ENCODE peak calls at places on chromosomes 4 and X, in nine cellular contexts. One of them, this sample, is unnamed.

GRCh38 chr4:27218013-27218412 is 357.4 kb downstream of the STIM2 start:
- DNase-seq in heart left ventricle: no peak
- DNase-seq in progenitor cell of endocrine pancreas: no peak
- DNase-seq in pancreas: no peak
- DNase-seq in GM13976: no peak
- DNase-seq in activated T-cell treated with anti-CD3 and anti-CD28 coated beads, Interleukin-2, amount 50 U/mL, for 48 hours: no peak
- DNase-seq in sigmoid colon: no peak
- DNase-seq in AG04450: no peak
- DNase-seq in ACHN: no peak
- DNase-seq in this sample: no peak

GRCh38 chrX:47595701-47596655 is 13.7 kb downstream of the TIMP1 start:
- DNase-seq in heart left ventricle: no peak
- DNase-seq in progenitor cell of endocrine pancreas: no peak
- DNase-seq in pancreas: no peak
- DNase-seq in GM13976: no peak
- DNase-seq in activated T-cell treated with anti-CD3 and anti-CD28 coated beads, Interleukin-2, amount 50 U/mL, for 48 hours: no peak
- DNase-seq in sigmoid colon: no peak
- DNase-seq in AG04450: peak; percentile 37
- DNase-seq in ACHN: no peak
- DNase-seq in this sample: peak; percentile 6

GRCh38 chr4:55849724-55850123 is 3.7 kb upstream of the EXOC1 start:
- DNase-seq in heart left ventricle: no peak
- DNase-seq in progenitor cell of endocrine pancreas: no peak
- DNase-seq in pancreas: no peak
- DNase-seq in GM13976: no peak
- DNase-seq in activated T-cell treated with anti-CD3 and anti-CD28 coated beads, Interleukin-2, amount 50 U/mL, for 48 hours: no peak
- DNase-seq in sigmoid colon: no peak
- DNase-seq in AG04450: no peak
- DNase-seq in ACHN: no peak
- DNase-seq in this sample: no peak

GRCh38 chrX:88560673-88561330 is 186.2 kb upstream of the CPXCR1 start:
- DNase-seq in heart left ventricle: no peak
- DNase-seq in progenitor cell of endocrine pancreas: no peak
- DNase-seq in pancreas: no peak
- DNase-seq in GM13976: no peak
- DNase-seq in activated T-cell treated with anti-CD3 and anti-CD28 coated beads, Interleukin-2, amount 50 U/mL, for 48 hours: no peak
- DNase-seq in sigmoid colon: no peak
- DNase-seq in AG04450: no peak
- DNase-seq in ACHN: no peak
- DNase-seq in this sample: no peak

GRCh38 chr4:78482281-78482680 is 69.3 kb upstream of the ANXA3 start:
- DNase-seq in heart left ventricle: no peak
- DNase-seq in progenitor cell of endocrine pancreas: no peak
- DNase-seq in pancreas: no peak
- DNase-seq in GM13976: no peak
- DNase-seq in activated T-cell treated with anti-CD3 and anti-CD28 coated beads, Interleukin-2, amount 50 U/mL, for 48 hours: no peak
- DNase-seq in sigmoid colon: no peak
- DNase-seq in AG04450: no peak
- DNase-seq in ACHN: no peak
- DNase-seq in this sample: no peak

GRCh38 chr4:6420972-6421371 is 51.4 kb downstream of the PPP2R2C start:
- DNase-seq in heart left ventricle: no peak
- DNase-seq in progenitor cell of endocrine pancreas: no peak
- DNase-seq in pancreas: no peak
- DNase-seq in GM13976: no peak
- DNase-seq in activated T-cell treated with anti-CD3 and anti-CD28 coated beads, Interleukin-2, amount 50 U/mL, for 48 hours: no peak
- DNase-seq in sigmoid colon: no peak
- DNase-seq in AG04450: no peak
- DNase-seq in ACHN: no peak
- DNase-seq in this sample: no peak

GRCh38 chr4:163484906-163485305 is 9.6 kb upstream of the TMA16 start:
- DNase-seq in heart left ventricle: no peak
- DNase-seq in progenitor cell of endocrine pancreas: peak; percentile 40
- DNase-seq in pancreas: peak; percentile 31
- DNase-seq in GM13976: peak; percentile 41
- DNase-seq in activated T-cell treated with anti-CD3 and anti-CD28 coated beads, Interleukin-2, amount 50 U/mL, for 48 hours: peak; percentile 59
- DNase-seq in sigmoid colon: no peak
- DNase-seq in AG04450: peak; percentile 11
- DNase-seq in ACHN: peak; percentile 53
- DNase-seq in this sample: no peak

GRCh38 chr4:6332042-6332668 is 62.5 kb downstream of the WFS1 start:
- DNase-seq in heart left ventricle: no peak
- DNase-seq in progenitor cell of endocrine pancreas: peak; percentile 48
- DNase-seq in pancreas: peak; percentile 33
- DNase-seq in GM13976: peak; percentile 69
- DNase-seq in activated T-cell treated with anti-CD3 and anti-CD28 coated beads, Interleukin-2, amount 50 U/mL, for 48 hours: peak; percentile 46
- DNase-seq in sigmoid colon: no peak
- DNase-seq in AG04450: no peak
- DNase-seq in ACHN: peak; percentile 33
- DNase-seq in this sample: no peak

GRCh38 chrX:10577863-10578262 is 42.5 kb downstream of the MID1 start:
- DNase-seq in heart left ventricle: no peak
- DNase-seq in progenitor cell of endocrine pancreas: no peak
- DNase-seq in pancreas: no peak
- DNase-seq in GM13976: no peak
- DNase-seq in activated T-cell treated with anti-CD3 and anti-CD28 coated beads, Interleukin-2, amount 50 U/mL, for 48 hours: no peak
- DNase-seq in sigmoid colon: no peak
- DNase-seq in AG04450: no peak
- DNase-seq in ACHN: no peak
- DNase-seq in this sample: no peak

GRCh38 chr4:188428935-188429334 is 289.7 kb downstream of the TRIML1 start:
- DNase-seq in heart left ventricle: no peak
- DNase-seq in progenitor cell of endocrine pancreas: no peak
- DNase-seq in pancreas: peak; percentile 27
- DNase-seq in GM13976: no peak
- DNase-seq in activated T-cell treated with anti-CD3 and anti-CD28 coated beads, Interleukin-2, amount 50 U/mL, for 48 hours: no peak
- DNase-seq in sigmoid colon: no peak
- DNase-seq in AG04450: no peak
- DNase-seq in ACHN: no peak
- DNase-seq in this sample: no peak

GRCh38 chr4:15354790-15355418 is 72.9 kb upstream of the C1QTNF7 start:
- DNase-seq in heart left ventricle: no peak
- DNase-seq in progenitor cell of endocrine pancreas: no peak
- DNase-seq in pancreas: no peak
- DNase-seq in GM13976: no peak
- DNase-seq in activated T-cell treated with anti-CD3 and anti-CD28 coated beads, Interleukin-2, amount 50 U/mL, for 48 hours: no peak
- DNase-seq in sigmoid colon: no peak
- DNase-seq in AG04450: no peak
- DNase-seq in ACHN: no peak
- DNase-seq in this sample: no peak

GRCh38 chr4:2570551-2571222 is 34.2 kb downstream of the FAM193A start:
- DNase-seq in heart left ventricle: peak; percentile 59
- DNase-seq in progenitor cell of endocrine pancreas: no peak
- DNase-seq in pancreas: no peak
- DNase-seq in GM13976: peak; percentile 81
- DNase-seq in activated T-cell treated with anti-CD3 and anti-CD28 coated beads, Interleukin-2, amount 50 U/mL, for 48 hours: peak; percentile 74
- DNase-seq in sigmoid colon: no peak
- DNase-seq in AG04450: no peak
- DNase-seq in ACHN: no peak
- DNase-seq in this sample: peak; percentile 83

GRCh38 chr4:37665347-37666009 is 20.7 kb downstream of the RELL1 start:
- DNase-seq in heart left ventricle: no peak
- DNase-seq in progenitor cell of endocrine pancreas: no peak
- DNase-seq in pancreas: no peak
- DNase-seq in GM13976: no peak
- DNase-seq in activated T-cell treated with anti-CD3 and anti-CD28 coated beads, Interleukin-2, amount 50 U/mL, for 48 hours: no peak
- DNase-seq in sigmoid colon: no peak
- DNase-seq in AG04450: no peak
- DNase-seq in ACHN: no peak
- DNase-seq in this sample: no peak

GRCh38 chr4:87114245-87115062 is 106.0 kb downstream of the KLHL8 start:
- DNase-seq in heart left ventricle: no peak
- DNase-seq in progenitor cell of endocrine pancreas: no peak
- DNase-seq in pancreas: no peak
- DNase-seq in GM13976: no peak
- DNase-seq in activated T-cell treated with anti-CD3 and anti-CD28 coated beads, Interleukin-2, amount 50 U/mL, for 48 hours: no peak
- DNase-seq in sigmoid colon: no peak
- DNase-seq in AG04450: no peak
- DNase-seq in ACHN: no peak
- DNase-seq in this sample: no peak

GRCh38 chr4:183763990-183764754 is 105.1 kb downstream of the TRAPPC11 start:
- DNase-seq in heart left ventricle: peak; percentile 45
- DNase-seq in progenitor cell of endocrine pancreas: no peak
- DNase-seq in pancreas: no peak
- DNase-seq in GM13976: no peak
- DNase-seq in activated T-cell treated with anti-CD3 and anti-CD28 coated beads, Interleukin-2, amount 50 U/mL, for 48 hours: no peak
- DNase-seq in sigmoid colon: no peak
- DNase-seq in AG04450: no peak
- DNase-seq in ACHN: no peak
- DNase-seq in this sample: no peak

GRCh38 chrX:134821370-134821769 is 163.1 kb upstream of the PLAC1 start:
- DNase-seq in heart left ventricle: peak; percentile 43
- DNase-seq in progenitor cell of endocrine pancreas: no peak
- DNase-seq in pancreas: no peak
- DNase-seq in GM13976: no peak
- DNase-seq in activated T-cell treated with anti-CD3 and anti-CD28 coated beads, Interleukin-2, amount 50 U/mL, for 48 hours: no peak
- DNase-seq in sigmoid colon: no peak
- DNase-seq in AG04450: no peak
- DNase-seq in ACHN: no peak
- DNase-seq in this sample: no peak

GRCh38 chrX:153766098-153766817 is 2.2 kb downstream of the PLXNB3 start:
- DNase-seq in heart left ventricle: peak; percentile 23
- DNase-seq in progenitor cell of endocrine pancreas: no peak
- DNase-seq in pancreas: peak; percentile 7
- DNase-seq in GM13976: peak; percentile 37
- DNase-seq in activated T-cell treated with anti-CD3 and anti-CD28 coated beads, Interleukin-2, amount 50 U/mL, for 48 hours: peak; percentile 29
- DNase-seq in sigmoid colon: peak; percentile 77
- DNase-seq in AG04450: peak; percentile 33
- DNase-seq in ACHN: no peak
- DNase-seq in this sample: peak; percentile 84

GRCh38 chrX:149267878-149268813 is 237.0 kb downstream of the IDS start:
- DNase-seq in heart left ventricle: no peak
- DNase-seq in progenitor cell of endocrine pancreas: no peak
- DNase-seq in pancreas: no peak
- DNase-seq in GM13976: no peak
- DNase-seq in activated T-cell treated with anti-CD3 and anti-CD28 coated beads, Interleukin-2, amount 50 U/mL, for 48 hours: peak; percentile 27
- DNase-seq in sigmoid colon: no peak
- DNase-seq in AG04450: no peak
- DNase-seq in ACHN: no peak
- DNase-seq in this sample: no peak

GRCh38 chrX:103442536-103442901 is 66.2 kb downstream of the BEX3 start:
- DNase-seq in heart left ventricle: no peak
- DNase-seq in progenitor cell of endocrine pancreas: no peak
- DNase-seq in pancreas: no peak
- DNase-seq in GM13976: no peak
- DNase-seq in activated T-cell treated with anti-CD3 and anti-CD28 coated beads, Interleukin-2, amount 50 U/mL, for 48 hours: no peak
- DNase-seq in sigmoid colon: no peak
- DNase-seq in AG04450: peak; percentile 24
- DNase-seq in ACHN: no peak
- DNase-seq in this sample: no peak

GRCh38 chrX:38192007-38192625 is 28.6 kb downstream of the SRPX start:
- DNase-seq in heart left ventricle: peak; percentile 38
- DNase-seq in progenitor cell of endocrine pancreas: no peak
- DNase-seq in pancreas: peak; percentile 43
- DNase-seq in GM13976: no peak
- DNase-seq in activated T-cell treated with anti-CD3 and anti-CD28 coated beads, Interleukin-2, amount 50 U/mL, for 48 hours: no peak
- DNase-seq in sigmoid colon: no peak
- DNase-seq in AG04450: no peak
- DNase-seq in ACHN: peak; percentile 15
- DNase-seq in this sample: no peak

GRCh38 chrX:133448512-133449076 is 33.3 kb upstream of the GPC4 start:
- DNase-seq in heart left ventricle: no peak
- DNase-seq in progenitor cell of endocrine pancreas: no peak
- DNase-seq in pancreas: no peak
- DNase-seq in GM13976: no peak
- DNase-seq in activated T-cell treated with anti-CD3 and anti-CD28 coated beads, Interleukin-2, amount 50 U/mL, for 48 hours: no peak
- DNase-seq in sigmoid colon: no peak
- DNase-seq in AG04450: no peak
- DNase-seq in ACHN: no peak
- DNase-seq in this sample: no peak

GRCh38 chr4:47926667-47927258 is 12.4 kb upstream of the NFXL1 start:
- DNase-seq in heart left ventricle: peak; percentile 30
- DNase-seq in progenitor cell of endocrine pancreas: peak; percentile 56
- DNase-seq in pancreas: peak; percentile 67
- DNase-seq in GM13976: peak; percentile 50
- DNase-seq in activated T-cell treated with anti-CD3 and anti-CD28 coated beads, Interleukin-2, amount 50 U/mL, for 48 hours: peak; percentile 61
- DNase-seq in sigmoid colon: no peak
- DNase-seq in AG04450: no peak
- DNase-seq in ACHN: peak; percentile 53
- DNase-seq in this sample: no peak

This sample was measured in posterior vena cava.